ENCODE peak calls at places on chromosome 18, in four cellular contexts. V is A549, S is heart right ventricle, N is SK-N-MC. O is an unnamed sample.

GRCh38 chr18:57258131-57258777 is 94.1 kb upstream of the ST8SIA3 start:
- DNase-seq in V (no peak), S (no peak), N (no peak), O (no peak)

GRCh38 chr18:32319084-32319483 is 129.2 kb downstream of the MEP1B start:
- DNase-seq in V (no peak), S (no peak), N (no peak), O (no peak)

GRCh38 chr18:6885992-6886823 is 156.7 kb downstream of the ARHGAP28 start:
- DNase-seq in V (peak), S (peak), N (no peak), O (peak)

GRCh38 chr18:74420491-74420890 is 36.6 kb downstream of the DIPK1C start:
- DNase-seq in V (no peak), S (peak), N (no peak), O (no peak)

GRCh38 chr18:3150274-3150673 is 69.5 kb downstream of the MYOM1 start:
- DNase-seq in V (no peak), S (no peak), N (no peak), O (no peak)

GRCh38 chr18:44458777-44459176 is 221.9 kb upstream of the SETBP1 start:
- DNase-seq in V (no peak), S (no peak), N (no peak), O (no peak)

GRCh38 chr18:58768293-58768974 is 96.2 kb upstream of the ZNF532 start:
- DNase-seq in V (peak), S (peak), N (no peak), O (no peak)

GRCh38 chr18:12520442-12520992 is 112.8 kb downstream of the PRELID3A start:
- DNase-seq in V (no peak), S (no peak), N (no peak), O (no peak)

GRCh38 chr18:46294751-46295150 is 190.6 kb downstream of the HAUS1 start:
- DNase-seq in V (no peak), S (no peak), N (no peak), O (no peak)

GRCh38 chr18:55539240-55539639 is 48.8 kb downstream of the TCF4 start:
- DNase-seq in V (no peak), S (no peak), N (no peak), O (no peak)

GRCh38 chr18:42176599-42176998 is 221.6 kb downstream of the PIK3C3 start:
- DNase-seq in V (no peak), S (no peak), N (no peak), O (no peak)

GRCh38 chr18:46718501-46719341 is 38.1 kb downstream of the ST8SIA5 start:
- DNase-seq in V (no peak), S (no peak), N (no peak), O (peak)

GRCh38 chr18:12686100-12686499 is 16.4 kb downstream of the CEP76 start:
- DNase-seq in V (no peak), S (no peak), N (no peak), O (no peak)

GRCh38 chr18:32301976-32302743 is 112.3 kb downstream of the MEP1B start:
- DNase-seq in V (peak), S (no peak), N (no peak), O (no peak)

GRCh38 chr18:8661754-8662573 is 43.4 kb upstream of the MTCL1 start:
- DNase-seq in V (no peak), S (no peak), N (no peak), O (no peak)

GRCh38 chr18:37254973-37255372 is 310.6 kb downstream of the CELF4 start:
- DNase-seq in V (no peak), S (no peak), N (no peak), O (no peak)

GRCh38 chr18:37253424-37254255 is 312.0 kb downstream of the CELF4 start:
- DNase-seq in V (peak), S (no peak), N (no peak), O (no peak)

GRCh38 chr18:37252854-37253396 is 312.7 kb downstream of the CELF4 start:
- DNase-seq in V (no peak), S (no peak), N (no peak), O (no peak)

GRCh38 chr18:37252342-37252741 is 313.3 kb downstream of the CELF4 start:
- DNase-seq in V (no peak), S (no peak), N (no peak), O (no peak)

GRCh38 chr18:37254256-37254880 is 311.2 kb downstream of the CELF4 start:
- DNase-seq in V (no peak), S (no peak), N (no peak), O (no peak)
- H3K4me3 ChIP-seq in V (peak), S (peak), N (peak), O (peak)

GRCh38 chr18:23238152-23238531 is 102.9 kb downstream of the CABLES1 start:
- DNase-seq in V (no peak), S (peak), N (no peak), O (no peak)
- H3K4me3 ChIP-seq in V (no peak), S (peak), N (no peak), O (no peak)

GRCh38 chr18:77098554-77099174 is 33.9 kb downstream of the MBP start:
- DNase-seq in V (no peak), S (peak), N (no peak), O (no peak)
- H3K4me3 ChIP-seq in V (no peak), S (peak), N (no peak), O (no peak)

GRCh38 chr18:22552899-22553460 is 135.3 kb upstream of the CTAGE1 start:
- DNase-seq in V (no peak), S (no peak), N (no peak), O (no peak)

GRCh38 chr18:22557160-22557941 is 139.6 kb upstream of the CTAGE1 start:
- DNase-seq in V (no peak), S (no peak), N (no peak), O (no peak)

GRCh38 chr18:22558945-22559385 is 141.2 kb upstream of the CTAGE1 start:
- DNase-seq in V (peak), S (peak), N (no peak), O (no peak)

GRCh38 chr18:22559414-22560282 is 141.9 kb upstream of the CTAGE1 start:
- DNase-seq in V (peak), S (peak), N (no peak), O (no peak)

GRCh38 chr18:22556271-22556990 is 138.7 kb upstream of the CTAGE1 start:
- DNase-seq in V (no peak), S (peak), N (no peak), O (no peak)
- H3K4me3 ChIP-seq in V (no peak), S (no peak), N (no peak), O (no peak)

DNA sequence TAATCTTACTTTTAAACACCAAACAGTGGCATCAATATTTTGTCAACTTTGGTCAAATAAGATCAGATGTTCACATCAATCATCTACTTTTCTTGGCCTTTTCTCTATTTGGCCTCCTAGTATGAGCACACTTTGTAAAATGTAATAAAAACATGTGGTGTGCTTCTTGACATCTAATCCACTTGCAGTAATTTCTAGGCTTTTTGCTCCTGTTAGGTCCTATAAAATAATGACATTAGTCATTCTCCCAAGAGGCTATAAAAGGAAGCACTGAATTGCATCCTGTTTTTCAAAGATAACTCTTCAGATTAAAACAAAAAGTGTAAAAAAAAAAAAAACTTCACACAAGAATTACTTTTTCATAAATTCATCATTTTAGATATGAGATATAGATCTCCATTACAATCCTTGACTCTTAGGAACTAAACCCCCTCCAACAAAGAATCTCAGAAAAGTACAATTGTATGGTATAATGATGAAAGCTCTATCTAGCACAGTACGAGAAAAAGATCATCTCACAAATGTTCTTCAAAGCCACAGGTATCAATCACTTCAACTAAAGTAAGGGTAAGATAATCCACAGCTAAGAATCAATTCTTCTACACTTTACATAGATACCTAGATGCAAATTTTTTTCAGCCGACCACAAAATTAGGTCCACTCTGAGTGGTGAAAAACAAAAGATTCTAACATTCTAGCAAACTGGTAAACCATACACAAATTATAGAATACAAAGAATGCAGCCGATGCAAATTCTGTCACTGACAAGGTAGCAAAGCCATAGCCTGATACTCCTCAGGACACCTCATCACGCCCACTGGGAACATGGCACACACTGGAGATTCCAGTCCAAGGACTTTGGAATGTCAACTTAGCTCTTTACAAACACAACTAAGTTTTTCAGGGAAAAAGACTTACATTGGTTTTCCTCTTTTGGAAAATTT is 2.7 kb downstream of the BCL2 start:
- DNase-seq in V (no peak), S (no peak), N (no peak), O (no peak)
- H3K4me3 ChIP-seq in V (no peak), S (peak), N (peak), O (no peak)

DNA sequence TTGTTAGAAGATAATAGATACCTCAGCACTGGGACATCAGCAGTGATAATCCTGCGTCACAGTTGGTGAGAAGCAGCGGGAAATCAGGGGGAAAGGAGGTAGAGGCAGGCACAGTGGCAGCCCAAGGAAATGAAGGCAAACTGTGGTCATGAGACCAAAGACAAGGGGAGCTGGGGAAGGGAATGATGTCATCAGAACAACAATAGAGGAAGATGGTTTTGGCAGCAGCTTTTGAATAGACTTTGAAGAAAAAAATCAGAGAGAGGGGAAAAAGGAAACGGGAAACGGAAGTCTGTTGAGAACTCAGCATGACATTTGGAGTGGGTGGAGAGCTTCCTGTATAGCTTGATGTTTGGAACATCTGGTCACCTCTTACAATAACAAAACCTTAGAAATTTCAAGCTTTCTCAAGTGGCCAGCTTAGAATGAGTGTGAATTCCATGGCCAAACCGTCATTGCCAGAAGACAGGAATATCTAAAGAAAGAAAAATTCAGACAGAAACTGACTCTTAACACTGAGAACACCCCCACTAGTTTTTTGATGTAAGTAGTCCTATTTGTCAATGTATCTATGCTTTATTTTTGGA is 18.4 kb upstream of the YES1 start:
- DNase-seq in V (no peak), S (peak), N (peak), O (no peak)
- H3K4me3 ChIP-seq in V (no peak), S (no peak), N (peak), O (no peak)

DNA sequence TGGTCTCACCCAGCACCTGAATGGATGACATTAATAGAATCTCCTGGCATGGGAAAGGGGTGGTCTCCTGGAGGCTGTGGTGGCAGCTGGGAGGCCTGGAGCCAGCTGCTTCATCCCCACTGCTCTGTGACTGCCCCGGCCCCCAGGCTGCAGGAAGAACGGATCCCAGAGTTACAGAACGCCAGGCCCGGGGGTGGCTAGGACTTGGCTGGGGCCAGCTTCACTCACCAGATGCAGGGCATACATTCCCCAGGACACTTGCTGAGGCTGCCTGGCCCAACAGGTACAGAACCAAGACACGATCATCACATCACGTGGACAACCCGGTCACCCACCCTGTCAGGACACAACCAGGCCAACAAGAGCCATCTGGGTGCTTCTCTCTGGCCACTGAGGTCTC is 178.6 kb upstream of the SALL3 start:
- DNase-seq in V (no peak), S (no peak), N (no peak), O (no peak)
- H3K4me3 ChIP-seq in V (no peak), S (no peak), N (no peak), O (no peak)

GRCh38 chr18:50195689-50196088 is 742 bp upstream of the MYO5B start:
- DNase-seq in V (no peak), S (no peak), N (no peak), O (no peak)

GRCh38 chr18:50196261-50196660 is 1.3 kb upstream of the MYO5B start:
- DNase-seq in V (no peak), S (no peak), N (no peak), O (no peak)

GRCh38 chr18:50192903-50193795 is 1.8 kb downstream of the MYO5B start:
- DNase-seq in V (no peak), S (no peak), N (no peak), O (no peak)

GRCh38 chr18:50193796-50194622 is 938 bp downstream of the MYO5B start:
- DNase-seq in V (no peak), S (no peak), N (no peak), O (no peak)

DNA sequence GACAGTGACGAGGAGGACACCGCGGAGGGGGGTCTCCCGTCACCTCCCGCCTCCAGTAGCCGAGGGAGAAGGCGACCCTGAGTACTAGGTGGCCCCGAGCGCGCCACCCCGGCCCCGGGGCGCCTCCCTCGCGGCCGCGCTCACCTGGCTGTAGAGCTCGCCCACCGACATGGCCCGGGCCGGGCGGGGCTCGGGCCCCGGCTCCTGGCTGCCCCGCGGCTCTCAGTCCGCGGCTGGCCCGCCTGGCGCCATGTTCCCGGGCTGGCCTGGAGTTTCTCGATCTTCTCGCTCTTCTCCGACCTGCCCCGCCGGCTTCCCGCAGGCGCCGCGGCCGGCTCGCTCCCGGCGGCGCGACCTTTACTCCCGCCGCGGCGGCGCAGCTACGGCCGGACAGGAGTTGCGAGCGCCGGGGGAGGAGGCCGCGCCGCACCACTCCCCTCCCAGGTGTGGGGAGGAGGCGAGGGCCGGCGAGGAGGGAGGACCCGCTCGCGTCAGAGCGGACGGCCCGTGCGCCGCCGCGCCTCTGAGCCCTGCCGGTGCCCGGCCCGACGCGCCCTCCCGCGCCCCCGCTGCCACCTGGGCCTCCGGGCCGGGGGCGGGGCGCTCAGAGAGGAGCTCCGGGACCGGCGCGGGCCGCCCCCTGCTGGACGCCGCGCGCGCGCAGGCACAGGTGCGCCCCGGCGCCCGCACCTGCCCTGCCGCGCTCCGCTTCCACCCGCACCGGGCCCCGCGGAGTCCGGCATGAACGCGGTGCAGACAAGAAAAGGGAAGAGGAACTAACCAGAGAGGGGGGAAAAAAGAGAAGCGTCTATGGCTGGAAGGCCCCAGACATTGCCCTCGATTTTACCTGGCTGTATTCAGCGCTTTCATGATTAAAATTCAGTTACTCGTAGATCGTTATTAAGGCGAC is at the start of gene MYO5B:
- DNase-seq in V (peak), S (no peak), N (no peak), O (no peak)
- H3K4me3 ChIP-seq in V (peak), S (peak), N (peak), O (peak)